ENCODE peak calls at places on chromosomes 4 and X, in nine cellular contexts. H, M, C, T, O, P, N, G and J are unnamed samples.
A peak's percentile ranks its signal among the peaks of the same experiment; 100 is the strongest.

GRCh38 chr4:24470681-24471622 is 113.4 kb downstream of the DHX15 start:
- DNase-seq in H (peak; percentile 78), T (no peak), C (peak; percentile 66), G (peak; percentile 86), P (peak; percentile 33), N (peak; percentile 35), O (peak; percentile 45), M (no peak), J (no peak)

GRCh38 chr4:8725845-8726244 is 133.3 kb downstream of the CPZ start:
- DNase-seq in P (no peak), O (no peak), G (peak; percentile 59), T (no peak), N (no peak), H (no peak), M (no peak), C (no peak), J (peak; percentile 29)

GRCh38 chr4:113743690-113744089 is 17.8 kb downstream of the CAMK2D start:
- DNase-seq in N (no peak), T (no peak), P (no peak), C (no peak), O (no peak), G (no peak), H (no peak), M (no peak), J (no peak)

GRCh38 chrX:68945603-68946228 is 116.9 kb downstream of the EFNB1 start:
- DNase-seq in G (no peak), M (no peak), T (no peak), N (no peak), C (no peak), H (peak; percentile 13), P (no peak), O (peak; percentile 65), J (no peak)

GRCh38 chr4:156946508-156947197 is 24.9 kb downstream of the PDGFC start:
- DNase-seq in T (peak; percentile 97), N (peak; percentile 98), G (no peak), H (no peak), O (peak; percentile 100), C (no peak), P (no peak), M (peak; percentile 93), J (no peak)

GRCh38 chrX:109840585-109840984 is 107.5 kb upstream of the ACSL4 start:
- DNase-seq in G (no peak), T (peak; percentile 90), P (no peak), O (peak; percentile 97), M (no peak), N (peak; percentile 92), H (no peak), C (no peak), J (no peak)

GRCh38 chrX:24145340-24146186 is 4.0 kb upstream of the ZFX start:
- DNase-seq in N (peak; percentile 58), T (peak; percentile 10), P (no peak), H (no peak), G (no peak), O (peak; percentile 49), M (no peak), C (no peak), J (no peak)

GRCh38 chrX:77160301-77160700 is 286.9 kb upstream of the FGF16 start:
- DNase-seq in P (peak; percentile 25), T (no peak), G (no peak), N (no peak), M (no peak), O (no peak), C (no peak), H (no peak), J (no peak)

GRCh38 chr4:143384381-143384994 is 47.8 kb downstream of the GAB1 start:
- DNase-seq in T (no peak), O (peak; percentile 73), G (no peak), C (no peak), M (no peak), H (no peak), N (no peak), P (no peak), J (no peak)

GRCh38 chr4:156766846-156767245 is 204.8 kb downstream of the PDGFC start:
- DNase-seq in P (no peak), T (peak; percentile 32), O (peak; percentile 60), M (no peak), N (no peak), H (no peak), C (no peak), G (no peak), J (no peak)